ENCODE peak calls at places on chromosomes 7 and 10, in six cellular contexts. I is ELF-1, Y is T follicular helper cell, K is progenitor cell of endocrine pancreas, E is T-helper 17 cell, P is amygdala. C is an unnamed sample.

GRCh38 chr7:80614911-80615310 is 23.5 kb upstream of the CD36 start:
- DNase-seq in I (no peak), Y (no peak), K (no peak), E (no peak), P (no peak), C (no peak)

GRCh38 chr7:150824379-150825177 is 24.0 kb downstream of the TMEM176A start:
- DNase-seq in I (no peak), Y (no peak), K (no peak), E (no peak), P (no peak), C (no peak)

GRCh38 chr7:94823952-94824351 is 83.4 kb upstream of the PPP1R9A start:
- DNase-seq in I (no peak), Y (no peak), K (no peak), E (no peak), P (no peak), C (no peak)

GRCh38 chr7:142785841-142786250 is 15.1 kb downstream of the PRSS2 start:
- DNase-seq in I (no peak), Y (peak; percentile 77), K (no peak), E (peak; percentile 54), P (no peak), C (peak; percentile 84)

GRCh38 chr7:2886900-2887299 is 42.8 kb upstream of the GNA12 start:
- DNase-seq in I (peak; percentile 78), Y (peak; percentile 33), K (peak; percentile 29), E (no peak), P (peak; percentile 5), C (peak; percentile 49)

GRCh38 chr7:45082831-45083331 is 5.9 kb downstream of the NACAD start:
- DNase-seq in I (no peak), Y (no peak), K (no peak), E (no peak), P (no peak), C (no peak)

GRCh38 chr7:50662059-50662689 is 97.0 kb upstream of the DDC start:
- DNase-seq in I (no peak), Y (no peak), K (no peak), E (no peak), P (no peak), C (peak; percentile 26)

GRCh38 chr10:117342638-117343037 is 32.6 kb downstream of the PDZD8 start:
- DNase-seq in I (no peak), Y (no peak), K (no peak), E (no peak), P (no peak), C (no peak)

GRCh38 chr7:157525501-157525915 is 188.7 kb downstream of the DNAJB6 start:
- DNase-seq in I (no peak), Y (no peak), K (no peak), E (no peak), P (no peak), C (no peak)

GRCh38 chr10:129483427-129484010 is 16.5 kb downstream of the MGMT start:
- DNase-seq in I (no peak), Y (no peak), K (no peak), E (no peak), P (no peak), C (no peak)

C was measured in T-cell.